ENCODE peak calls at places on chromosomes 4 and X, in ten cellular contexts. B is NCI-H2171 treated with DMSO at 0.1 percent for 48 hours; Z is omental fat pad; N is A549; F is activated naive CD4-positive, alpha-beta T cell; A is NB4; D is left lobe of liver; E is AG04450; L is occipital lobe; I is stimulated activated CD8-positive, alpha-beta memory T cell treated with anti-CD3 and anti-CD28 coated beads, Interleukin-4, amount 100 ng/mL, for 48 hours. V is an unnamed sample.
A peak's percentile ranks its signal among the peaks of the same experiment; 100 is the strongest.

GRCh38 chr4:153023692-153024394 is 87.7 kb downstream of the FHDC1 start:
- DNase-seq in B (peak; percentile 41), Z (no peak), N (no peak), F (no peak), A (peak; percentile 13), D (no peak), E (no peak), L (no peak), I (no peak), V (no peak)

GRCh38 chr4:168098257-168098717 is 6.0 kb downstream of the ANXA10 start:
- DNase-seq in B (no peak), Z (no peak), N (no peak), F (no peak), A (no peak), D (no peak), E (no peak), L (no peak), I (no peak), V (no peak)

GRCh38 chr4:23966720-23967119 is 76.9 kb upstream of the PPARGC1A start:
- DNase-seq in B (no peak), Z (no peak), N (no peak), F (no peak), A (peak; percentile 50), D (no peak), E (no peak), L (no peak), I (no peak), V (no peak)

GRCh38 chrX:9538544-9539045 is 73.7 kb downstream of the TBL1X start:
- DNase-seq in B (peak; percentile 93), Z (no peak), N (no peak), F (no peak), A (peak; percentile 39), D (no peak), E (no peak), L (no peak), I (no peak), V (no peak)

GRCh38 chrX:153190384-153190783 is 11.3 kb downstream of the MAGEA1 start:
- DNase-seq in B (no peak), Z (no peak), N (no peak), F (no peak), A (no peak), D (no peak), E (no peak), L (no peak), I (no peak), V (no peak)

GRCh38 chrX:17656556-17656955 is 80.7 kb upstream of the SCML1 start:
- DNase-seq in B (no peak), Z (no peak), N (no peak), F (no peak), A (no peak), D (no peak), E (no peak), L (no peak), I (no peak), V (no peak)

GRCh38 chr4:25873632-25874129 is 10.9 kb upstream of the SEL1L3 start:
- DNase-seq in B (no peak), Z (no peak), N (no peak), F (no peak), A (no peak), D (no peak), E (no peak), L (no peak), I (no peak), V (no peak)

GRCh38 chr4:64385177-64385549 is 24.1 kb downstream of the TECRL start:
- DNase-seq in B (no peak), Z (no peak), N (no peak), F (no peak), A (no peak), D (no peak), E (no peak), L (no peak), I (no peak), V (no peak)

GRCh38 chr4:40749717-40750460 is at the start of gene NSUN7:
- DNase-seq in B (peak; percentile 62), Z (no peak), N (peak; percentile 20), F (no peak), A (peak; percentile 24), D (peak; percentile 51), E (no peak), L (no peak), I (peak; percentile 53), V (peak; percentile 30)

GRCh38 chrX:56798866-56799864 is 70.1 kb downstream of the NBDY start:
- DNase-seq in B (no peak), Z (no peak), N (no peak), F (no peak), A (no peak), D (no peak), E (no peak), L (no peak), I (no peak), V (peak; percentile 79)

GRCh38 chrX:19904778-19905367 is 17.5 kb upstream of the SH3KBP1 start:
- DNase-seq in B (peak; percentile 59), Z (no peak), N (peak; percentile 58), F (no peak), A (peak; percentile 69), D (no peak), E (no peak), L (no peak), I (peak; percentile 27), V (no peak)

GRCh38 chr4:73248821-73249220 is 9.8 kb downstream of the ANKRD17 start:
- DNase-seq in B (no peak), Z (no peak), N (no peak), F (no peak), A (no peak), D (no peak), E (no peak), L (no peak), I (no peak), V (no peak)

GRCh38 chr4:6767341-6767724 is 15.2 kb upstream of the KIAA0232 start:
- DNase-seq in B (no peak), Z (no peak), N (no peak), F (no peak), A (no peak), D (no peak), E (no peak), L (no peak), I (no peak), V (no peak)

GRCh38 chrX:4878642-4879041 is 1165.2 kb upstream of the PRKX start:
- DNase-seq in B (no peak), Z (no peak), N (no peak), F (no peak), A (no peak), D (no peak), E (no peak), L (no peak), I (no peak), V (no peak)

GRCh38 chr4:56146956-56147355 is 198.2 kb downstream of the CEP135 start:
- DNase-seq in B (no peak), Z (no peak), N (no peak), F (no peak), A (no peak), D (no peak), E (no peak), L (no peak), I (no peak), V (no peak)

GRCh38 chr4:16642897-16643296 is 255.5 kb downstream of the LDB2 start:
- DNase-seq in B (no peak), Z (no peak), N (no peak), F (no peak), A (no peak), D (no peak), E (no peak), L (no peak), I (no peak), V (no peak)

GRCh38 chr4:94486372-94486801 is 34.6 kb downstream of the PDLIM5 start:
- DNase-seq in B (no peak), Z (no peak), N (no peak), F (no peak), A (peak; percentile 1), D (no peak), E (no peak), L (no peak), I (no peak), V (no peak)

GRCh38 chr4:23060776-23061175 is 368.0 kb downstream of the GBA3 start:
- DNase-seq in B (no peak), Z (no peak), N (no peak), F (no peak), A (no peak), D (no peak), E (no peak), L (no peak), I (no peak), V (no peak)

GRCh38 chrX:31280580-31280979 is 208.7 kb upstream of the FTHL17 start:
- DNase-seq in B (no peak), Z (no peak), N (no peak), F (no peak), A (no peak), D (no peak), E (no peak), L (no peak), I (no peak), V (no peak)

GRCh38 chr4:169059294-169060201 is 49.5 kb upstream of the CBR4 start:
- DNase-seq in B (no peak), Z (no peak), N (no peak), F (no peak), A (no peak), D (no peak), E (no peak), L (no peak), I (no peak), V (peak; percentile 33)

V was measured in lower leg skin.